ENCODE peak calls at places on chromosomes 11 and 22, in four cellular contexts. One of them, this sample, is unnamed.

GRCh38 chr22:49975543-49976389 is 15.2 kb downstream of the PIM3 start:
- DNase-seq in lower leg skin: peak
- DNase-seq in thyroid gland: no peak
- DNase-seq in body of pancreas: peak
- DNase-seq in this sample: peak

GRCh38 chr11:72807021-72807693 is 7.1 kb upstream of the ATG16L2 start:
- DNase-seq in lower leg skin: no peak
- DNase-seq in thyroid gland: no peak
- DNase-seq in body of pancreas: no peak
- DNase-seq in this sample: no peak

GRCh38 chr11:4041731-4042391 is 52.7 kb upstream of the RRM1 start:
- DNase-seq in lower leg skin: no peak
- DNase-seq in thyroid gland: no peak
- DNase-seq in body of pancreas: no peak
- DNase-seq in this sample: no peak

GRCh38 chr22:39349506-39349966 is 255 bp upstream of the SYNGR1 start:
- DNase-seq in lower leg skin: no peak
- DNase-seq in thyroid gland: peak
- DNase-seq in body of pancreas: peak
- DNase-seq in this sample: peak

GRCh38 chr22:29947410-29948387 is 64.7 kb downstream of the MTMR3 start:
- DNase-seq in lower leg skin: no peak
- DNase-seq in thyroid gland: no peak
- DNase-seq in body of pancreas: no peak
- DNase-seq in this sample: no peak

GRCh38 chr22:38570841-38571364 is 920 bp upstream of the DMC1 start:
- DNase-seq in lower leg skin: peak
- DNase-seq in thyroid gland: peak
- DNase-seq in body of pancreas: peak
- DNase-seq in this sample: peak

GRCh38 chr11:31199403-31199802 is 170.1 kb downstream of the DCDC1 start:
- DNase-seq in lower leg skin: no peak
- DNase-seq in thyroid gland: no peak
- DNase-seq in body of pancreas: no peak
- DNase-seq in this sample: no peak

GRCh38 chr22:39528080-39528661 is 4.4 kb downstream of the RPS19BP1 start:
- DNase-seq in lower leg skin: no peak
- DNase-seq in thyroid gland: no peak
- DNase-seq in body of pancreas: no peak
- DNase-seq in this sample: no peak

GRCh38 chr11:32893947-32894827 is 1.6 kb downstream of the QSER1 start:
- DNase-seq in lower leg skin: peak
- DNase-seq in thyroid gland: peak
- DNase-seq in body of pancreas: peak
- DNase-seq in this sample: peak

GRCh38 chr22:19387575-19387974 is 44.0 kb downstream of the HIRA start:
- DNase-seq in lower leg skin: no peak
- DNase-seq in thyroid gland: no peak
- DNase-seq in body of pancreas: no peak
- DNase-seq in this sample: no peak

GRCh38 chr11:70270877-70271634 is 566 bp downstream of the PPFIA1 start:
- DNase-seq in lower leg skin: peak
- DNase-seq in thyroid gland: peak
- DNase-seq in body of pancreas: peak
- DNase-seq in this sample: peak

GRCh38 chr22:44461083-44461375 is 37.0 kb downstream of the RTL6 start:
- DNase-seq in lower leg skin: no peak
- DNase-seq in thyroid gland: no peak
- DNase-seq in body of pancreas: no peak
- DNase-seq in this sample: no peak

GRCh38 chr11:129999407-129999806 is 3.2 kb downstream of the PRDM10 start:
- DNase-seq in lower leg skin: no peak
- DNase-seq in thyroid gland: no peak
- DNase-seq in body of pancreas: no peak
- DNase-seq in this sample: no peak

GRCh38 chr22:40748388-40748970 is 69.2 kb downstream of the MCHR1 start:
- DNase-seq in lower leg skin: peak
- DNase-seq in thyroid gland: no peak
- DNase-seq in body of pancreas: no peak
- DNase-seq in this sample: no peak

GRCh38 chr11:133931449-133932060 is 25.2 kb downstream of the IGSF9B start:
- DNase-seq in lower leg skin: no peak
- DNase-seq in thyroid gland: no peak
- DNase-seq in body of pancreas: no peak
- DNase-seq in this sample: no peak

GRCh38 chr11:126281666-126282175 is 1.2 kb upstream of the TIRAP start:
- DNase-seq in lower leg skin: no peak
- DNase-seq in thyroid gland: no peak
- DNase-seq in body of pancreas: no peak
- DNase-seq in this sample: no peak

GRCh38 chr11:46977038-46977818 is 40.7 kb downstream of the CSTPP1 start:
- DNase-seq in lower leg skin: no peak
- DNase-seq in thyroid gland: no peak
- DNase-seq in body of pancreas: no peak
- DNase-seq in this sample: no peak

GRCh38 chr11:93843906-93844305 is 6.5 kb downstream of the VSTM5 start:
- DNase-seq in lower leg skin: no peak
- DNase-seq in thyroid gland: no peak
- DNase-seq in body of pancreas: no peak
- DNase-seq in this sample: no peak

GRCh38 chr11:94678236-94678635 is 89.9 kb upstream of the AMOTL1 start:
- DNase-seq in lower leg skin: no peak
- DNase-seq in thyroid gland: no peak
- DNase-seq in body of pancreas: no peak
- DNase-seq in this sample: no peak

GRCh38 chr11:57482782-57483569 is 22.6 kb downstream of the RTN4RL2 start:
- DNase-seq in lower leg skin: no peak
- DNase-seq in thyroid gland: peak
- DNase-seq in body of pancreas: no peak
- DNase-seq in this sample: peak

GRCh38 chr22:36079041-36079440 is 50.4 kb upstream of the RBFOX2 start:
- DNase-seq in lower leg skin: no peak
- DNase-seq in thyroid gland: no peak
- DNase-seq in body of pancreas: no peak
- DNase-seq in this sample: no peak

GRCh38 chr11:91219501-91219900 is 996.7 kb upstream of the CHORDC1 start:
- DNase-seq in lower leg skin: no peak
- DNase-seq in thyroid gland: no peak
- DNase-seq in body of pancreas: no peak
- DNase-seq in this sample: no peak

GRCh38 chr22:20664594-20664959 is 109.3 kb upstream of the SERPIND1 start:
- DNase-seq in lower leg skin: no peak
- DNase-seq in thyroid gland: no peak
- DNase-seq in body of pancreas: no peak
- DNase-seq in this sample: no peak

GRCh38 chr22:36930041-36930935 is 16.9 kb downstream of the CSF2RB start:
- DNase-seq in lower leg skin: peak
- DNase-seq in thyroid gland: no peak
- DNase-seq in body of pancreas: no peak
- DNase-seq in this sample: no peak

GRCh38 chr11:45666648-45667642 is 1.5 kb upstream of the CHST1 start:
- DNase-seq in lower leg skin: no peak
- DNase-seq in thyroid gland: no peak
- DNase-seq in body of pancreas: no peak
- DNase-seq in this sample: no peak

GRCh38 chr11:45663486-45664375 is 1.7 kb downstream of the CHST1 start:
- DNase-seq in lower leg skin: no peak
- DNase-seq in thyroid gland: peak
- DNase-seq in body of pancreas: no peak
- DNase-seq in this sample: no peak

GRCh38 chr11:45664376-45665205 is 831 bp downstream of the CHST1 start:
- DNase-seq in lower leg skin: no peak
- DNase-seq in thyroid gland: no peak
- DNase-seq in body of pancreas: no peak
- DNase-seq in this sample: no peak

GRCh38 chr11:45665933-45666647 is 668 bp upstream of the CHST1 start:
- DNase-seq in lower leg skin: no peak
- DNase-seq in thyroid gland: no peak
- DNase-seq in body of pancreas: no peak
- DNase-seq in this sample: no peak

DNA sequence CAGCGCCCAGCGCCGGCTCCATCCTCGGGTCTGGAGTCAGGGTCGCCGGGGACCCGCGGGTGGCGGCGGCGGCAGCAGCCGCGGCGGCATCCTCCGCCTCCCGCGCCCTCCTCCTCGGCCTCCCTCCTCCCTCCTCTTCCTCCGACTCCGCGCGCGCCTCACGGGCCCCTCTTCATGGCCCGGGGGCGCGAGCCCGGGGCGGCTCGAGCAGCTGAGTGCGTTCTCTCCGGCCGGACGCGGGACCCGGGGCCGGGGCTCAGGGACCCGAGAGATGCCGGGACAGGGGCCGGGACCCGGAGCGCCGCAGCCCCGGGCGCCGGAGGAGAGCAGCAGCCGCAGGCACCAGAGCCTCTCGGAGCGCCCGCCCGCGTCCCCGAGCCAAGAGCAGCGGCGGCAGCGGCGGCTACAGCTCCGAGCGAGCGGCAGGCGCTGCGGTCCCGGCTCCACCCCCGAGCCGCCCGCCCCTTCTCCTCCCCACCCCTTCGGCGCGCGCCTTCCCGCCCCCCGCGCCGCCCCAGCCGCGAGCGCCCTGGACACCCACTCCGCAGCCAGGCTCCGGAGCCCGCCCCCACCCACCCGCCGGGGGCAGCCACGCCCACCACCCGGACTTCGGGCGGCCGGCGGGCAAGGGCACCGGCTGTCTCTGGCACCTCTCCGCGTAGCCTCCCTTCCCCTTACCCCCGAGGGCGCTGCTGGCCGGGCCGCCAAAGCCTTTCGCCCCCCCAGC is at the start of gene CHST1:
- DNase-seq in lower leg skin: no peak
- DNase-seq in thyroid gland: peak
- DNase-seq in body of pancreas: peak
- DNase-seq in this sample: no peak
- TF ChIP-seq POLR2A in lower leg skin: no peak
- TF ChIP-seq POLR2A in thyroid gland: no peak
- TF ChIP-seq POLR2A in body of pancreas: no peak
- TF ChIP-seq POLR2A in this sample: no peak

DNA sequence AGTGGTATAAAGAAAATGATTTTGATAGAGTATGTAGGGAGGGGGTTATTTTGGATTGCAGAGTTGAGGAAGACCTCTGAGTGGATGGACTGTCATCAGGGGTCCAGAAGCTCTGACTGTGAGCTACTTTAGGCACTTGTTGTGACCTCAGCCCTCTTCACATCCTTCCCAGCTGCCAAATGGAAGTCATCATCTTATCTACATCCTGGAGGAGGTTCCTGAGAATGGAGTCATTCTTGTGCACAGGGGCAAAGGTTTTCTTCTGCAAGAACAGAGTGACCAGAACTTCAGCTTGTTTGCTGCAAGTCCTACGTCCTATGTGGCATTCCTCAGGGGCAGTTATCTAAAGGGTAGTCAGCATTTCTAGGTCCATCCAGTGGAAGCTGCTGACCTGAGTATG is 393.8 kb downstream of the AASDHPPT start:
- DNase-seq in lower leg skin: no peak
- DNase-seq in thyroid gland: no peak
- DNase-seq in body of pancreas: no peak
- DNase-seq in this sample: no peak
- TF ChIP-seq POLR2A in lower leg skin: no peak
- TF ChIP-seq POLR2A in thyroid gland: no peak
- TF ChIP-seq POLR2A in body of pancreas: no peak
- TF ChIP-seq POLR2A in this sample: no peak

GRCh38 chr11:121727942-121728341 is 275.2 kb upstream of the SORL1-AS1 start:
- DNase-seq in lower leg skin: no peak
- DNase-seq in thyroid gland: no peak
- DNase-seq in body of pancreas: no peak
- DNase-seq in this sample: no peak

GRCh38 chr11:121723261-121723741 is 270.5 kb upstream of the SORL1-AS1 start:
- DNase-seq in lower leg skin: no peak
- DNase-seq in thyroid gland: no peak
- DNase-seq in body of pancreas: peak
- DNase-seq in this sample: no peak

GRCh38 chr11:121721448-121721847 is 268.7 kb upstream of the SORL1-AS1 start:
- DNase-seq in lower leg skin: no peak
- DNase-seq in thyroid gland: no peak
- DNase-seq in body of pancreas: no peak
- DNase-seq in this sample: no peak

GRCh38 chr11:121721961-121722360 is 269.2 kb upstream of the SORL1-AS1 start:
- DNase-seq in lower leg skin: no peak
- DNase-seq in thyroid gland: no peak
- DNase-seq in body of pancreas: peak
- DNase-seq in this sample: no peak

DNA sequence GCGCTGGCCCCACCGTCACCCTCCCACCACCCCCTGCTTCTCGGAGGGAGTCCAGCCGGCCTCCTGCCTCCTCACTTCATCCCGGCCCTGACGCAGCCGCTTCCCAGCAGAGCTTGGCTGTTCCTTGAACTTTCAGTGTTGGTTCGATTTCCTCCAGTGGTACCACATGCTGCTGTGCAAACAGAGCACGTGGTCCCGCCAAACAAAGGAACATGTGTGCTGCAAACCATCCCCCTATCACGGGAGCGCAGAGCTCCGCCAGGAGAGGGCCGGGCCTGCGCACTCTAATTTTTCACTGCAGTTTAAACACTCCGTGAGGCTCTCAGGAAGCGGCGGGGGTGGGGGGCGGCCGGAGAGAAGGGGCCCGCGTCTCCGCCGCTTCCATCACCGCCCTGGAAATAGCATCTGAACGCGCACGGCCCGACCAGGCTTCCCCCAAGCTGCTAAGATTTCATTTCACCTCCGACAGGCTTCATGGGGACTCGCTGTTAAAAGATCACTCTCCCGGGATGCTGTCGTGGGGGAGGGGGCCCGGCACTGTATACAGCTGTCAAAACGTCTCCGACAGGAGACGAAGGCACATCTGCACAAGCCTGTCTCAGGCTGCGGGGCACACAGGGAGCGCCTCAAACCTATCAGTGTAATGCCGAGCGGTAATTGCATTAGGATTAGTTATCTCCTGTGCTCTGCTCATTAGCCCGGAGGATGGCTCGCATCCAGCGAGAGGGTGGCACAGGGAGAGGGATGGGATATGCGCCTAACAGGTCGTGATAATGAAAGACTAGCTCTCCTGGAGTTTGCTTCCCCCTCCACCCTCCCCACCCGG is 269.9 kb upstream of the SORL1-AS1 start:
- DNase-seq in lower leg skin: peak
- DNase-seq in thyroid gland: peak
- DNase-seq in body of pancreas: peak
- DNase-seq in this sample: no peak
- TF ChIP-seq POLR2A in lower leg skin: no peak
- TF ChIP-seq POLR2A in thyroid gland: no peak
- TF ChIP-seq POLR2A in body of pancreas: peak
- TF ChIP-seq POLR2A in this sample: no peak

GRCh38 chr11:11622772-11623531 is 1.1 kb upstream of the GALNT18 start:
- DNase-seq in lower leg skin: no peak
- DNase-seq in thyroid gland: peak
- DNase-seq in body of pancreas: no peak
- DNase-seq in this sample: no peak

GRCh38 chr11:11621881-11622706 is at the start of gene GALNT18:
- DNase-seq in lower leg skin: peak
- DNase-seq in thyroid gland: peak
- DNase-seq in body of pancreas: peak
- DNase-seq in this sample: peak

GRCh38 chr11:11618973-11619435 is 2.8 kb downstream of the GALNT18 start:
- DNase-seq in lower leg skin: no peak
- DNase-seq in thyroid gland: no peak
- DNase-seq in body of pancreas: no peak
- DNase-seq in this sample: no peak

GRCh38 chr11:11620966-11621880 is 582 bp downstream of the GALNT18 start:
- DNase-seq in lower leg skin: no peak
- DNase-seq in thyroid gland: peak
- DNase-seq in body of pancreas: peak
- DNase-seq in this sample: peak

GRCh38 chr11:11620251-11620965 is 1.4 kb downstream of the GALNT18 start:
- DNase-seq in lower leg skin: peak
- DNase-seq in thyroid gland: peak
- DNase-seq in body of pancreas: peak
- DNase-seq in this sample: no peak
- TF ChIP-seq POLR2A in lower leg skin: no peak
- TF ChIP-seq POLR2A in thyroid gland: no peak
- TF ChIP-seq POLR2A in body of pancreas: peak
- TF ChIP-seq POLR2A in this sample: no peak